ENCODE peak calls at places on chromosomes 5 and 9, in eight cellular contexts. Z is endothelial cell of umbilical vein, E is A549, X is HCT116, I is PC-9, Y is MM.1S, N is neural progenitor cell, W is OCI-LY7. S is an unnamed sample.

GRCh38 chr5:134116291-134116690 is 1.8 kb downstream of the TCF7 start:
- DNase-seq in Z (no peak), E (no peak), X (no peak), I (no peak), Y (no peak), N (no peak), W (no peak), S (peak)

GRCh38 chr9:90433398-90433890 is 209.2 kb downstream of the DIRAS2 start:
- DNase-seq in Z (no peak), E (peak), X (no peak), I (peak), Y (no peak), N (peak), W (no peak), S (no peak)

GRCh38 chr9:111099199-111100005 is 61.1 kb upstream of the LPAR1 start:
- DNase-seq in Z (no peak), E (no peak), X (no peak), I (no peak), Y (no peak), N (peak), W (no peak), S (no peak)

GRCh38 chr5:171477101-171477500 is 57.7 kb downstream of the FGF18 start:
- DNase-seq in Z (no peak), E (no peak), X (no peak), I (no peak), Y (no peak), N (no peak), W (no peak), S (peak)

GRCh38 chr5:179837076-179838011 is 16.6 kb downstream of the SQSTM1 start:
- DNase-seq in Z (no peak), E (no peak), X (no peak), I (no peak), Y (no peak), N (no peak), W (no peak), S (peak)

GRCh38 chr5:74562116-74562515 is 78.4 kb downstream of the ENC1 start:
- DNase-seq in Z (no peak), E (no peak), X (no peak), I (no peak), Y (no peak), N (no peak), W (no peak), S (no peak)

GRCh38 chr5:94526708-94527107 is 91.7 kb downstream of the KIAA0825 start:
- DNase-seq in Z (no peak), E (no peak), X (no peak), I (no peak), Y (no peak), N (no peak), W (no peak), S (no peak)

GRCh38 chr9:134136117-134136996 is 475 bp downstream of the WDR5 start:
- DNase-seq in Z (peak), E (no peak), X (no peak), I (peak), Y (peak), N (peak), W (peak), S (peak)

GRCh38 chr5:102388235-102388634 is 92.2 kb upstream of the SLCO4C1 start:
- DNase-seq in Z (no peak), E (no peak), X (no peak), I (no peak), Y (no peak), N (no peak), W (no peak), S (no peak)

GRCh38 chr9:15272377-15272928 is 34.6 kb downstream of the TTC39B start:
- DNase-seq in Z (no peak), E (no peak), X (no peak), I (no peak), Y (no peak), N (no peak), W (no peak), S (no peak)

GRCh38 chr9:88084816-88085215 is 53.5 kb downstream of the SPATA31C2 start:
- DNase-seq in Z (no peak), E (no peak), X (no peak), I (no peak), Y (no peak), N (no peak), W (no peak), S (no peak)

GRCh38 chr9:37419204-37419603 is 3.3 kb upstream of the GRHPR start:
- DNase-seq in Z (no peak), E (no peak), X (no peak), I (no peak), Y (no peak), N (no peak), W (no peak), S (no peak)

GRCh38 chr9:26809795-26810194 is 82.8 kb downstream of the CAAP1 start:
- DNase-seq in Z (no peak), E (peak), X (peak), I (no peak), Y (no peak), N (no peak), W (no peak), S (peak)

DNA sequence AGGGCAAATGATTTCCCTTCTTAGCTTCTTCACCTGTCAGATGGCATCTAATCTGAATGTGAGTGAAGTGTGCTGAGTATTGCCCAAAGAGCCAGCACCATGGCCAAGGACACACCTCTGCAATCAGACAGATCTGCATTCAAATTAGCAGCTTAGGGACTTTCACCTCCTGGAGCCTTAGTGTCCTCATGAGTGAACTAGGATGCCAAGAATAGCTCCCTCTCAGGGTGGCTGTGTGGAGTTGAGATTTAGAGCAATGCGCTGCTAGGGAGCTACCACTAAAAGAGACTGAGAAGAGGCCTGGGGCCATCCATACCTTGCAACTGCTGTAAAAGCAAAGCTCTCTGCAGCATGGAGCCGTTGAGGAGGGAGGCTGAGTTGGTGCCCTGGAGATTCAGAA is 1.4 kb downstream of the CIZ1 start:
- DNase-seq in Z (no peak), E (no peak), X (no peak), I (no peak), Y (no peak), N (no peak), W (peak), S (peak)
- TF ChIP-seq CTCF in Z (no peak), E (no peak), X (no peak), I (no peak), Y (no peak), N (no peak), W (no peak), S (no peak)

GRCh38 chr5:136014049-136014516 is 14.7 kb upstream of the TGFBI start:
- DNase-seq in Z (no peak), E (no peak), X (no peak), I (no peak), Y (no peak), N (no peak), W (no peak), S (no peak)

GRCh38 chr5:136013559-136013958 is 15.2 kb upstream of the TGFBI start:
- DNase-seq in Z (no peak), E (no peak), X (no peak), I (no peak), Y (no peak), N (no peak), W (no peak), S (no peak)

GRCh38 chr5:136014976-136015375 is 13.8 kb upstream of the TGFBI start:
- DNase-seq in Z (no peak), E (no peak), X (no peak), I (no peak), Y (no peak), N (no peak), W (no peak), S (no peak)

GRCh38 chr5:136011427-136012001 is 17.3 kb upstream of the TGFBI start:
- DNase-seq in Z (peak), E (peak), X (peak), I (no peak), Y (no peak), N (no peak), W (no peak), S (no peak)

DNA sequence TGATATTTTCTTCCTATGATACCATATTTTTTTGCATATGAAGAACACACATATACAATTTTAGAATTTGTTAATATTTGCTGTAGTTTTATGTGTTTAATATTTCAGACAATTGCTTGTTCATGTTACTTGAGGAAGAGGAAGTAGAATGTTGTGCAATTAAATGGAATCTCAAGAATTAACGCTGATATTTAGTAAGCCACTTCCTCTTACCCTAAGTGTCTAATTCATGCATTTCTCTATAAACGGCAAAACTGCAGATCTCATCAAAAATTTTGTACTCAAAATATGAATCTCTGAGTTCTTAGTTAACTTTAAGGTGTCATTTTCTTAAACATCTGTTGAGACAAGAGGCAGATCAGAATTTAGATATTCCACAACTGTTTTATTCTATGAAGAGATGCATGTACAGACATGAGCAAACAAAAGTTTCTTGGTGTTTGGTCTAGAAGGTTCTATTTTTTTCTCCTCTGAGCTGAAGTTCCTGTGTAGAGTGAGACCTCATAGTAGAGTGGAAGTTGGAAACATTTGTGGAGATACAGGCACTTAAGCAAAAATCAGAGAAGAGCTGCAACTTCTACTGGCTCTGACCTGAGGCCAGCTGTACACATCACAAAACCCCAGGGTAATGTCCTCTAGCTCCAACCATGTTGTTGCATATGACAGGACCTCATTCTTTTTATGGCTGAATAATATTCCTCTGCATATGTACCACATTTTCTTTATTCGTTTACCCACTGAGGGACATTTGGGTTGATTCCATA is 16.6 kb upstream of the TGFBI start:
- DNase-seq in Z (peak), E (peak), X (no peak), I (no peak), Y (no peak), N (no peak), W (no peak), S (no peak)
- H3K4me2 ChIP-seq in Z (peak), E (peak), X (peak), I (peak), Y (no peak), N (no peak), W (no peak), S (peak)

GRCh38 chr5:107219993-107220392 is 450.7 kb downstream of the EFNA5 start:
- DNase-seq in Z (no peak), E (no peak), X (no peak), I (no peak), Y (no peak), N (no peak), W (no peak), S (no peak)
- TF ChIP-seq CTCF in Z (no peak), E (no peak), X (no peak), I (no peak), Y (no peak), N (no peak), W (no peak), S (no peak)

DNA sequence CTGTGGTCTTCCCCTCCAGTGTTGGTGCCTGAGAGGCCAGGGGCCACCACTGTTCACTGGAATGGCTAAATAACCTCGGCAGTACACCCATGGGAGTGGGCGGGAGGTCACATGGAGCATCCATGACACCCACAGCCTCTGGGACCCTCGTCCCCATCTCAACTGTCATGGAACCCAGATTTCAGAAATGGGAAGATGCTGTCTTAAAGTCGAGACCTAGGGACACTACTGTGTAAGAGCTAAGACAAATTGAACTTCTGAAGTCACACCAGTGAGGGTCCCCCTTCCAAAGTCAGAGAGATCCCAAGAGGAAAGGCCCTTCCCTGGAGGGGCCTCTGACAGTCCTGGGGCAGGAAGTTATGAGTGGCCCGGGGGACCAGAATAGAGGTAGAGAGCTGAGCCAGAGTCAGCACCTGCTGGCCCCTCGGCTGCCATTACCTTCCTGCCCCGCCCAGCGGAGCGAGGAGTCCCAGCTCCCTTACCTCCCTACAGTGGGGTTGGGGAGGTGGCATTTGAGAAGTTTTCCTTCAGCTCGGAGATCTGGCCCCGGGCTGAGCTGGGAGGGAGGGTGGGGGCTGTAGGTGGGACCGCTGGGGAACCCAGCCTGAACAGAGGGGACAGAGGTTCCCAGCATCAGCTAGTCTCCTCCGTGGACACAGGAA is 7.6 kb downstream of the BARX1 start:
- DNase-seq in Z (no peak), E (no peak), X (no peak), I (no peak), Y (no peak), N (no peak), W (no peak), S (no peak)
- H3K4me2 ChIP-seq in Z (no peak), E (no peak), X (no peak), I (no peak), Y (no peak), N (peak), W (no peak), S (no peak)

GRCh38 chr5:52427615-52428014 is 360.1 kb upstream of the ITGA1 start:
- DNase-seq in Z (no peak), E (no peak), X (no peak), I (no peak), Y (no peak), N (no peak), W (no peak), S (no peak)

GRCh38 chr5:52428977-52429474 is 358.7 kb upstream of the ITGA1 start:
- DNase-seq in Z (no peak), E (no peak), X (no peak), I (no peak), Y (no peak), N (no peak), W (no peak), S (no peak)
- TF ChIP-seq CTCF in Z (no peak), E (no peak), X (no peak), I (no peak), Y (no peak), N (no peak), W (no peak), S (no peak)

GRCh38 chr5:139473105-139473504 is 2.3 kb downstream of the SMIM33 start:
- DNase-seq in Z (no peak), E (no peak), X (no peak), I (no peak), Y (no peak), N (peak), W (no peak), S (no peak)

GRCh38 chr5:139472410-139473030 is 1.7 kb downstream of the SMIM33 start:
- DNase-seq in Z (no peak), E (no peak), X (no peak), I (no peak), Y (no peak), N (no peak), W (no peak), S (peak)

GRCh38 chr5:139473565-139473964 is 2.8 kb downstream of the SMIM33 start:
- DNase-seq in Z (peak), E (no peak), X (no peak), I (no peak), Y (no peak), N (no peak), W (no peak), S (peak)

GRCh38 chr5:139475865-139476651 is 5.3 kb downstream of the SMIM33 start:
- DNase-seq in Z (no peak), E (no peak), X (no peak), I (no peak), Y (no peak), N (no peak), W (no peak), S (no peak)

GRCh38 chr5:139474815-139475791 is 4.3 kb downstream of the SMIM33 start:
- DNase-seq in Z (no peak), E (no peak), X (no peak), I (no peak), Y (no peak), N (no peak), W (no peak), S (peak)
- H3K4me2 ChIP-seq in Z (no peak), E (no peak), X (no peak), I (no peak), Y (no peak), N (no peak), W (no peak), S (no peak)

DNA sequence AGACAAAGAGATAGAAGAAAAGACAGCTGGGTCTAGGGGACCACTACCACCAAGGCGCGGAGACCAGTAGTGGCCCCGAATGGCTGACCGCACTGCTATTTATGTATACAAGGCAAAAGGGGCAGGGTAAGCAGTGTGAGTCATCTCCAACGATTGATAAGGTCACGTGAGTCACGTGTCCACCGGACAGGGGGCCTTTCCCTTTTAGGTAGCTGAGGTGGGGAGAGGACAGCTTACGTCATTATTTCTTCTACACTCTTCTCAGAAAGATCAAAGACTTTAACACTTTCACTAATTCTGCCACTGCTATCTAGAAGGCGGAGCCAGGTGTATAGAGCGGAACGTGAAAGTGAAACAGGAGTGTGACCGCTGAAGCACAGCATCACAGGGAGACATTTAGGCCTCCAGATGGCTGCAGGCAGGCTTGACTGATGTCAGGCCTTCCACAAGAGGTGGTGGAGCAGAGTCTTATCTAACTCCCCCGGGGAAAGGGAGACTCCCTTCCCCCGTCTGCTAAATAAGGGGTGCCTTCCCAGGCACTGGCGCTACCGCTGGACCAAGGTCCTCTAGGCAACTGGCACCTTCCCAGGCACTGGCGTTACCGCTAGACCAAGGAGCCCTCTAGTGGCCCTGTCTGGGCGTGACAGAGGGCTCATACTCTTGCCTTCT is 6.1 kb upstream of the PRR16 start:
- DNase-seq in Z (peak), E (peak), X (peak), I (peak), Y (peak), N (peak), W (peak), S (peak)
- TF ChIP-seq CTCF in Z (peak), E (peak), X (peak), I (peak), Y (peak), N (peak), W (peak), S (peak)

S was measured in osteoblast.